ENCODE peak calls at places on chromosomes 7 and 10, in eight cellular contexts. I, Q, U, H, Y, A, X and L are unnamed samples.

GRCh38 chr7:121081327-121081936 is 92.9 kb downstream of the CPED1 start:
- DNase-seq in H (no peak), I (no peak), Q (peak; percentile 34), A (no peak), Y (no peak), X (peak; percentile 87), U (no peak), L (peak; percentile 61)

GRCh38 chr7:80428161-80429054 is 83.5 kb downstream of the GNAT3 start:
- DNase-seq in H (no peak), X (peak; percentile 84), U (no peak), Q (peak; percentile 79), Y (peak; percentile 21), A (no peak), I (no peak), L (no peak)

GRCh38 chr10:13717571-13717935 is 130.8 kb downstream of the PRPF18 start:
- DNase-seq in Y (no peak), U (no peak), I (no peak), H (no peak), Q (no peak), A (no peak), X (no peak), L (no peak)

GRCh38 chr7:42091461-42092229 is 145.4 kb downstream of the GLI3 start:
- DNase-seq in U (no peak), Q (no peak), I (no peak), H (no peak), X (no peak), A (no peak), Y (no peak), L (no peak)

GRCh38 chr10:75207079-75207867 is 3.3 kb upstream of the VDAC2 start:
- DNase-seq in Q (no peak), U (no peak), A (no peak), X (no peak), Y (no peak), H (no peak), I (no peak), L (no peak)

GRCh38 chr7:135763261-135763660 is 14.6 kb upstream of the FAM180A start:
- DNase-seq in A (no peak), Y (no peak), I (no peak), Q (no peak), U (no peak), X (peak; percentile 38), H (no peak), L (no peak)

GRCh38 chr7:132240262-132240661 is 336.0 kb downstream of the PLXNA4 start:
- DNase-seq in Y (no peak), A (no peak), X (no peak), U (no peak), H (no peak), I (no peak), Q (no peak), L (no peak)

GRCh38 chr7:116777613-116778380 is 84.6 kb upstream of the CAPZA2 start:
- DNase-seq in A (no peak), Y (no peak), Q (no peak), I (no peak), U (no peak), X (peak; percentile 54), H (no peak), L (peak; percentile 50)

GRCh38 chr10:114087655-114088054 is 44.0 kb downstream of the ADRB1 start:
- DNase-seq in Y (no peak), X (no peak), U (no peak), I (no peak), Q (no peak), A (no peak), H (no peak), L (no peak)

GRCh38 chr10:48509974-48510692 is 94.7 kb downstream of the ARHGAP22 start:
- DNase-seq in A (no peak), Q (peak; percentile 22), X (peak; percentile 45), U (no peak), Y (no peak), I (no peak), H (no peak), L (no peak)

GRCh38 chr7:142391191-142391992 is 133.5 kb upstream of the PRSS58 start:
- DNase-seq in I (no peak), Q (no peak), X (no peak), A (no peak), U (no peak), Y (no peak), H (no peak), L (no peak)

GRCh38 chr10:70762441-70763177 is 22.6 kb downstream of the TBATA start:
- DNase-seq in X (no peak), Y (no peak), I (no peak), H (no peak), A (no peak), Q (no peak), U (no peak), L (no peak)

GRCh38 chr7:149232362-149232761 is 7.1 kb upstream of the ZNF212 start:
- DNase-seq in Y (no peak), I (no peak), Q (no peak), X (no peak), H (no peak), U (no peak), A (no peak), L (no peak)

GRCh38 chr7:158587425-158588084 is at the start of gene PTPRN2:
- DNase-seq in Y (peak; percentile 67), X (peak; percentile 56), U (peak; percentile 10), Q (peak; percentile 47), H (peak; percentile 65), A (peak; percentile 62), I (peak; percentile 71), L (no peak)

GRCh38 chr10:71161429-71161828 is 50.9 kb upstream of the UNC5B start:
- DNase-seq in Y (no peak), A (no peak), U (no peak), X (peak; percentile 4), Q (no peak), I (no peak), H (no peak), L (no peak)

GRCh38 chr7:139016931-139017511 is 18.8 kb downstream of the ZC3HAV1L start:
- DNase-seq in U (peak; percentile 5), X (peak; percentile 81), I (peak; percentile 68), Q (peak; percentile 80), A (peak; percentile 35), Y (peak; percentile 80), H (peak; percentile 60), L (no peak)

GRCh38 chr10:17199351-17199804 is 2.1 kb downstream of the TRDMT1 start:
- DNase-seq in H (no peak), A (no peak), I (no peak), Q (no peak), Y (no peak), U (no peak), X (peak; percentile 62), L (no peak)

GRCh38 chr7:123789200-123789784 is 40.5 kb upstream of the WASL start:
- DNase-seq in Q (no peak), H (no peak), I (no peak), Y (no peak), A (no peak), X (no peak), U (no peak), L (no peak)

GRCh38 chr10:24962998-24963397 is 10.6 kb upstream of the PRTFDC1 start:
- DNase-seq in H (no peak), Q (peak; percentile 37), I (no peak), Y (no peak), A (no peak), U (no peak), X (peak; percentile 29), L (no peak)

GRCh38 chr7:117871778-117872538 is 1.3 kb downstream of the CTTNBP2 start:
- DNase-seq in I (peak; percentile 37), X (no peak), Q (no peak), Y (no peak), U (no peak), A (peak; percentile 20), H (peak; percentile 53), L (no peak)

GRCh38 chr10:18404530-18404929 is 246.9 kb downstream of the NSUN6 start:
- DNase-seq in H (no peak), Q (no peak), Y (no peak), I (no peak), U (no peak), A (no peak), X (no peak), L (no peak)

GRCh38 chr7:155558961-155559360 is 12.6 kb upstream of the CNPY1 start:
- DNase-seq in A (no peak), I (no peak), Q (no peak), X (no peak), H (peak; percentile 27), Y (no peak), U (no peak), L (no peak)

GRCh38 chr7:155562106-155562505 is 15.7 kb upstream of the CNPY1 start:
- DNase-seq in H (peak; percentile 39), Q (no peak), X (no peak), U (no peak), Y (no peak), A (no peak), I (no peak), L (no peak)

GRCh38 chr7:155559519-155560108 is 13.3 kb upstream of the CNPY1 start:
- DNase-seq in X (no peak), U (no peak), Q (no peak), I (no peak), A (no peak), Y (no peak), H (peak; percentile 22), L (no peak)

GRCh38 chr7:155560196-155560595 is 13.8 kb upstream of the CNPY1 start:
- DNase-seq in Q (no peak), A (no peak), U (no peak), H (peak; percentile 24), X (no peak), Y (no peak), I (no peak), L (no peak)

GRCh38 chr7:155560982-155561686 is 14.8 kb upstream of the CNPY1 start:
- DNase-seq in H (no peak), Y (no peak), U (no peak), X (no peak), I (no peak), Q (no peak), A (no peak), L (no peak)
- TF ChIP-seq CTCF in H (no peak), Y (no peak), U (no peak), X (no peak), I (no peak), Q (no peak), A (no peak), L (no peak)

DNA sequence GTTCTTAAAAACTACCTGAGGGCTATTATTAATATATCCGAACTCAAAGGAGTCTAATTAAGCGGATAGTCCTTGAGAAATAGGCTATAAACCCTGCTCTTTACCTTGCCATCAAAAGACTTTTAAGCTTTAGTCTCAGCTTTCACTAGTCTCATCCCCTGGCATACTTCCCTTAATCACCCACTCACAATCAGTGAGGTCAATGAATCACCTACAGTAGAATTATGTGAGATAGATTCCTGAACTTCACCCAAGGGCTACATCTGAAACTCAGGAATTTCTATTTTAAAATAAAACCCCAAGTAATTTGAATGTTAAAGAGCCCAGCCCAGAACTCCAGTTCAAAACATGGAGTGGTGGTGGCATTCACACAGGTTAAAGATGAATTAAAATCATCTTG is 108.7 kb downstream of the ETV1 start:
- DNase-seq in A (no peak), H (no peak), I (no peak), Y (no peak), U (no peak), Q (no peak), X (peak; percentile 44), L (peak; percentile 39)
- H3K4me3 ChIP-seq in A (no peak overlapping the region), H (no peak overlapping the region), I (no peak overlapping the region), Y (no peak overlapping the region), U (no peak overlapping the region), Q (no peak overlapping the region), X (no peak overlapping the region), L (no peak overlapping the region)

GRCh38 chr7:95357623-95358022 is 33.3 kb upstream of the PON1 start:
- DNase-seq in I (no peak), A (no peak), Q (no peak), X (peak; percentile 7), H (no peak), Y (no peak), U (no peak), L (no peak)
- TF ChIP-seq CTCF in I (no peak), A (no peak), Q (no peak), X (peak; percentile 3), H (no peak), Y (no peak), U (no peak), L (no peak)

GRCh38 chr7:94471604-94472003 is 38.0 kb upstream of the CASD1 start:
- DNase-seq in U (no peak), A (no peak), Y (no peak), H (no peak), Q (no peak), I (no peak), X (no peak), L (no peak)
- H3K4me3 ChIP-seq in U (no peak overlapping the region), A (no peak overlapping the region), Y (no peak overlapping the region), H (no peak overlapping the region), Q (no peak overlapping the region), I (no peak overlapping the region), X (no peak overlapping the region), L (no peak overlapping the region)